ENCODE peak calls at places on chromosomes 13 and 19, in four cellular contexts. One of them, this sample, is unnamed.

GRCh38 chr19:35755160-35755549 is 1.7 kb downstream of the HSPB6 start:
- DNase-seq in fibroblast of the conjunctiva: no peak
- DNase-seq in nucleus accumbens: no peak
- DNase-seq in NB4: no peak
- DNase-seq in this sample: no peak

GRCh38 chr13:44951184-44951583 is 38.1 kb downstream of the NUFIP1 start:
- DNase-seq in fibroblast of the conjunctiva: no peak
- DNase-seq in nucleus accumbens: no peak
- DNase-seq in NB4: no peak
- DNase-seq in this sample: no peak

GRCh38 chr13:51643114-51643881 is 59.0 kb downstream of the WDFY2 start:
- DNase-seq in fibroblast of the conjunctiva: peak
- DNase-seq in nucleus accumbens: no peak
- DNase-seq in NB4: peak
- DNase-seq in this sample: no peak

GRCh38 chr19:31171936-31172335 is 177.3 kb downstream of the TSHZ3 start:
- DNase-seq in fibroblast of the conjunctiva: no peak
- DNase-seq in nucleus accumbens: no peak
- DNase-seq in NB4: no peak
- DNase-seq in this sample: no peak

GRCh38 chr13:35879111-35879510 is 252.1 kb downstream of the DCLK1 start:
- DNase-seq in fibroblast of the conjunctiva: no peak
- DNase-seq in nucleus accumbens: no peak
- DNase-seq in NB4: no peak
- DNase-seq in this sample: no peak

GRCh38 chr13:110108348-110109139 is 198.4 kb downstream of the COL4A1 start:
- DNase-seq in fibroblast of the conjunctiva: peak
- DNase-seq in nucleus accumbens: peak
- DNase-seq in NB4: peak
- DNase-seq in this sample: peak

GRCh38 chr13:20160346-20161274 is at the start of gene GJA3:
- DNase-seq in fibroblast of the conjunctiva: no peak
- DNase-seq in nucleus accumbens: no peak
- DNase-seq in NB4: peak
- DNase-seq in this sample: peak

GRCh38 chr19:1206733-1207301 is 1.2 kb downstream of the STK11 start:
- DNase-seq in fibroblast of the conjunctiva: no peak
- DNase-seq in nucleus accumbens: no peak
- DNase-seq in NB4: peak
- DNase-seq in this sample: no peak

GRCh38 chr19:29579308-29579910 is 26.7 kb upstream of the POP4 start:
- DNase-seq in fibroblast of the conjunctiva: no peak
- DNase-seq in nucleus accumbens: no peak
- DNase-seq in NB4: no peak
- DNase-seq in this sample: no peak

GRCh38 chr13:98490195-98490771 is 86.6 kb downstream of the STK24 start:
- DNase-seq in fibroblast of the conjunctiva: no peak
- DNase-seq in nucleus accumbens: no peak
- DNase-seq in NB4: no peak
- DNase-seq in this sample: no peak

GRCh38 chr19:30897553-30897952 is 451.7 kb downstream of the TSHZ3 start:
- DNase-seq in fibroblast of the conjunctiva: no peak
- DNase-seq in nucleus accumbens: no peak
- DNase-seq in NB4: no peak
- DNase-seq in this sample: no peak

GRCh38 chr13:26219726-26220125 is 2.4 kb downstream of the RNF6 start:
- DNase-seq in fibroblast of the conjunctiva: no peak
- DNase-seq in nucleus accumbens: no peak
- DNase-seq in NB4: no peak
- DNase-seq in this sample: no peak

GRCh38 chr19:29277107-29277506 is 64.2 kb upstream of the UQCRFS1 start:
- DNase-seq in fibroblast of the conjunctiva: no peak
- DNase-seq in nucleus accumbens: no peak
- DNase-seq in NB4: peak
- DNase-seq in this sample: peak

GRCh38 chr13:30158774-30159445 is 148.4 kb downstream of the KATNAL1 start:
- DNase-seq in fibroblast of the conjunctiva: peak
- DNase-seq in nucleus accumbens: no peak
- DNase-seq in NB4: peak
- DNase-seq in this sample: no peak

GRCh38 chr13:100674363-100674847 is at the start of gene TMTC4:
- DNase-seq in fibroblast of the conjunctiva: no peak
- DNase-seq in nucleus accumbens: no peak
- DNase-seq in NB4: peak
- DNase-seq in this sample: no peak

GRCh38 chr19:46925548-46925950 is 64.8 kb downstream of the ARHGAP35 start:
- DNase-seq in fibroblast of the conjunctiva: no peak
- DNase-seq in nucleus accumbens: no peak
- DNase-seq in NB4: no peak
- DNase-seq in this sample: no peak

GRCh38 chr13:39501711-39502324 is 101.2 kb downstream of the LHFPL6 start:
- DNase-seq in fibroblast of the conjunctiva: no peak
- DNase-seq in nucleus accumbens: no peak
- DNase-seq in NB4: no peak
- DNase-seq in this sample: no peak

GRCh38 chr19:32881766-32882165 is 12.2 kb upstream of the SLC7A9 start:
- DNase-seq in fibroblast of the conjunctiva: no peak
- DNase-seq in nucleus accumbens: no peak
- DNase-seq in NB4: no peak
- DNase-seq in this sample: no peak

GRCh38 chr19:44401108-44401786 is at the start of gene ZNF285:
- DNase-seq in fibroblast of the conjunctiva: peak
- DNase-seq in nucleus accumbens: no peak
- DNase-seq in NB4: no peak
- DNase-seq in this sample: no peak

GRCh38 chr13:88802886-88803285 is 1131.7 kb downstream of the SLITRK5 start:
- DNase-seq in fibroblast of the conjunctiva: no peak
- DNase-seq in nucleus accumbens: no peak
- DNase-seq in NB4: no peak
- DNase-seq in this sample: no peak

GRCh38 chr19:18346091-18346490 is 5.7 kb downstream of the PGPEP1 start:
- DNase-seq in fibroblast of the conjunctiva: no peak
- DNase-seq in nucleus accumbens: no peak
- DNase-seq in NB4: no peak
- DNase-seq in this sample: no peak

GRCh38 chr13:79481685-79482052 is 714 bp downstream of the NDFIP2 start:
- DNase-seq in fibroblast of the conjunctiva: no peak
- DNase-seq in nucleus accumbens: no peak
- DNase-seq in NB4: peak
- DNase-seq in this sample: no peak

GRCh38 chr19:15671891-15672579 is 852 bp upstream of the CYP4F12 start:
- DNase-seq in fibroblast of the conjunctiva: no peak
- DNase-seq in nucleus accumbens: no peak
- DNase-seq in NB4: no peak
- DNase-seq in this sample: no peak

GRCh38 chr19:56538761-56539263 is at the start of gene ZFP28:
- DNase-seq in fibroblast of the conjunctiva: peak
- DNase-seq in nucleus accumbens: no peak
- DNase-seq in NB4: no peak
- DNase-seq in this sample: no peak

GRCh38 chr13:19962894-19963293 is 4.4 kb downstream of the ZMYM2 start:
- DNase-seq in fibroblast of the conjunctiva: no peak
- DNase-seq in nucleus accumbens: no peak
- DNase-seq in NB4: no peak
- DNase-seq in this sample: no peak

GRCh38 chr13:102555914-102556553 is 40.8 kb upstream of the TPP2 start:
- DNase-seq in fibroblast of the conjunctiva: peak
- DNase-seq in nucleus accumbens: no peak
- DNase-seq in NB4: peak
- DNase-seq in this sample: peak